ENCODE peak calls at places on chromosomes 7 and 10, in four cellular contexts. F, T, L and Y are unnamed samples. For H3K27me3 and H3K36me3, the result is how much of the 10 kb centered on the place peaks cover.

GRCh38 chr7:131312838-131313237 is 14.8 kb upstream of the MKLN1 start:
- DNase-seq in L (no peak), T (no peak), F (no peak), Y (no peak)

GRCh38 chr7:2810682-2811471 is 33.2 kb downstream of the GNA12 start:
- DNase-seq in F (no peak), L (no peak), T (no peak), Y (no peak)

GRCh38 chr10:131885391-131886165 is 15.2 kb upstream of the PPP2R2D start:
- DNase-seq in T (no peak), L (peak), F (peak), Y (peak)

GRCh38 chr7:107953924-107954303 is 49.0 kb downstream of the LAMB1 start:
- DNase-seq in T (peak), L (no peak), F (no peak), Y (no peak)

GRCh38 chr7:77351539-77352004 is 64.6 kb downstream of the GSAP start:
- DNase-seq in T (peak), F (peak), L (no peak), Y (no peak)

GRCh38 chr7:102296179-102296438 is 9.4 kb downstream of the SH2B2 start:
- DNase-seq in F (no peak), T (no peak), L (no peak), Y (no peak)

GRCh38 chr7:139650429-139651100 is 127.1 kb downstream of the CLEC2L start:
- DNase-seq in L (no peak), F (no peak), T (no peak), Y (no peak)

GRCh38 chr10:132974249-132974796 is 32.0 kb upstream of the CFAP46 start:
- DNase-seq in L (no peak), T (no peak), F (no peak), Y (peak)

GRCh38 chr10:67665491-67665890 is 30.5 kb downstream of the CTNNA3 start:
- DNase-seq in F (no peak), T (no peak), L (no peak), Y (peak)

GRCh38 chr10:133039823-133040704 is 47.7 kb upstream of the ADGRA1 start:
- DNase-seq in F (no peak), T (no peak), L (peak), Y (no peak)

GRCh38 chr7:6165075-6165474 is 107.3 kb downstream of the CYTH3 start:
- DNase-seq in T (no peak), F (no peak), L (no peak), Y (no peak)

GRCh38 chr10:131448883-131449282 is 137.4 kb upstream of the TCERG1L start:
- DNase-seq in L (no peak), F (no peak), T (no peak), Y (no peak)

GRCh38 chr7:51602321-51602720 is 285.7 kb upstream of the COBL start:
- DNase-seq in L (no peak), T (peak), F (no peak), Y (no peak)

GRCh38 chr10:57897611-57898010 is 370.1 kb downstream of the IPMK start:
- DNase-seq in L (no peak), F (no peak), T (no peak), Y (no peak)
- H3K27me3 ChIP-seq in L (under half), F (under half), T (under half), Y (under half)

DNA sequence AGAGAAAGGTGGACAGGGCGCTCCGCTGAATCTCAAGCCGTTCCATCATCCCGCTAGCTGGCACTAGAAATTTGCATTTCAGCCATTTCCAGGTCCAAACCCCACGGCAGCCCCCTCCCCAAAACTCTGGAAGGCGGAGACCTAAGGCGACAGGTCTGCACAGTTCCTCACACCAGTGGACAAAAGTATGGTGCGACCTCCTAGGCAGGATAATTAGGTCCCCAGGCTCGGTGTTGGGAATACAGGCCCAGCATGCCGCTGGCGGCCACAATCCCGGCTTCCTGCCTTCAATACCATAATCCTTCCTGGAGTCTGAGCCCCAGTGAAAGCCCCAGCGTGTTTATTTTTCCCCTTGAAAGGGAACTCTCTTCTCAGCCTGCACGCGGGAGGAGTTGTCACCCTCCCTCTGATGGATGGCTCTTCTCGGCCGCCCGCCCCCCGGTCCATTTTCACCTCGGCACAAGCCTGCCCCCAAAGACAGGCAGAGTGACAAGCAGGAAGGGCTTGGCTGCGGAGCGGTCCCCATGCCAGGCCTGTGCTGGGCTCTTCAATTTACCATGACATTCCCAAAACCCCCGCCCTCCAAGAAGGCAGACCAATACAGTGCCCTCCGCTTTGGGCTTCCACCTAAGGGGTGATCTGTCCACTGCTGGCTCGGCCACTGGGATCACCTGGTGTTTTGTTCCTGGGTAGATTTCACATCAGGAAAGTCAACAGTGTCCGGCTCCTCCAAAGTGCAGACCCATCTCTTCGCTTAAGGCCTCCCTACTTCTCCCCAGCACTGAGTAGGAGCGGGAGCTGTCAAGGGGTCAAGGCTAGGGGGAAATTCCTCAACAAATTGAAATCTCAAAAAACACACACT is 2.2 kb downstream of the FGFR2 start:
- DNase-seq in F (no peak), T (no peak), L (peak), Y (peak)
- H3K4me3 ChIP-seq in F (no peak), T (peak), L (peak), Y (peak)

DNA sequence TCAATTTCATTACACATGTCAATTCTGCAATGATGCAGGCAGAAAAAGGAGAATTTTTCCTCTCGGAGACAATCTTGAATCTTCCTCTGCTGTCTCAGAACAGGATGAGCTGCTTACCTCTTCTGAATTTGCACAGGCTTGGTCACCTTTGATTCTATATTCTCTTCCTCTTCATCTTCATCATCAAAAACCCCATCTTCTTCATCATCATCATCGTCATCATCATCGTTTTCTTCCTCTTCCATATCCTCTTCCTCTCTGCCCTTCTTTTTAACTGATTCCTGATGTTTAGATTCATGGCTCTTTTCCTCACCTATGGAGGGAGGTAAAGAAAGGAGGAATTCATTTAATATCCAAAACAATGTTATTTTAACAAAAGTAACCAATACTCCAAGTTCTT is 8.0 kb downstream of the RBM28 start:
- DNase-seq in T (no peak), L (no peak), F (no peak), Y (no peak)
- H3K36me3 ChIP-seq in T (half or more), L (half or more), F (half or more), Y (under half)

DNA sequence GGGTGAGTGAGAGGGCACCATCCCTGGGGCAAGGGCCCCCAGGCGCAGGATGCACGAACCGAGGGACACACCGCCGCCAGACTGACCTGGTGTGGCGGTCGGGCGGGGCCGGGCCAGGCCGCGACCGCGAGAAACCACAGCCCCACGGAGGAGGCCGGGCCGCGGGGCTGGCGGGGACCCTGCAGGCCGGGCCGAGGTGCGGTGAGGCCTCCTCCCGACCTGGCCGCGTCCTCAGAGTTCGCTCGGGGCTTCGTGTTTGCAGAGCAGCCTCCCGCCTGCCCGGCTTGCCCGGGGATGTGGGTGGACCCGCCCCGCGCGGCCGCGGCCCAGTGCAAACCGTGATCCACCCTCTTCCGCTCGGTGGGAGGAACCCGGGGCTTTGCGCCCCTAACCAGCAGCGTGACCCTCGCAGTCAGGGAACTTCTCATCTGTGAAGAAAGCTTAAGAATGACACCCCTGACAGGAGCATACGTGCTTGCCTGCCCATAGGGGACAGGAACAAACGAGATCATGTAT is 20.6 kb upstream of the HOXA13 start:
- DNase-seq in T (no peak), L (no peak), F (no peak), Y (peak)
- H3K27me3 ChIP-seq in T (under half), L (half or more), F (under half), Y (half or more)

DNA sequence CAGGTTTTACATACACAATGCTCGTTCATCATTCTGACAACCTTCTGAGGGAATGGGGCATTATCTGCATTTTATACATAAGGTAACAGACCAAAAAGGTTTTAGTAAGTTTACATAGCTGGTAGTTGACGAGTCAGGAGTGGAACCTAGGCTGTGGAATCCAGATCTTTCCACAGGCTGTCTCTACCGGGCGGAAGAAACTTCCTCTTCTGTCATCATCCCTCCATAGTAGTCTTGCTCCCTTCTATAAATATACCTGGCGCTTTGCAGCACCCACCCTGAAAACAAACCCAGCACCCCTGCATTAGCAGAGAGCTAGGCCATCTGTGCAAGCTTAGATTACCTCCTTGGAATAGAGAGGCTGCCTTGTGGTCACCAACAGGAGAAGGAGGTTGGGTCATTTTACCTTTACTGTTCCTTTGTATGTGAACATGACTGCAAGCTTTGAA is 1.3 kb downstream of the TSPAN13 start:
- DNase-seq in F (no peak), T (no peak), L (peak), Y (no peak)
- H3K4me3 ChIP-seq in F (no peak), T (peak), L (peak), Y (peak)

DNA sequence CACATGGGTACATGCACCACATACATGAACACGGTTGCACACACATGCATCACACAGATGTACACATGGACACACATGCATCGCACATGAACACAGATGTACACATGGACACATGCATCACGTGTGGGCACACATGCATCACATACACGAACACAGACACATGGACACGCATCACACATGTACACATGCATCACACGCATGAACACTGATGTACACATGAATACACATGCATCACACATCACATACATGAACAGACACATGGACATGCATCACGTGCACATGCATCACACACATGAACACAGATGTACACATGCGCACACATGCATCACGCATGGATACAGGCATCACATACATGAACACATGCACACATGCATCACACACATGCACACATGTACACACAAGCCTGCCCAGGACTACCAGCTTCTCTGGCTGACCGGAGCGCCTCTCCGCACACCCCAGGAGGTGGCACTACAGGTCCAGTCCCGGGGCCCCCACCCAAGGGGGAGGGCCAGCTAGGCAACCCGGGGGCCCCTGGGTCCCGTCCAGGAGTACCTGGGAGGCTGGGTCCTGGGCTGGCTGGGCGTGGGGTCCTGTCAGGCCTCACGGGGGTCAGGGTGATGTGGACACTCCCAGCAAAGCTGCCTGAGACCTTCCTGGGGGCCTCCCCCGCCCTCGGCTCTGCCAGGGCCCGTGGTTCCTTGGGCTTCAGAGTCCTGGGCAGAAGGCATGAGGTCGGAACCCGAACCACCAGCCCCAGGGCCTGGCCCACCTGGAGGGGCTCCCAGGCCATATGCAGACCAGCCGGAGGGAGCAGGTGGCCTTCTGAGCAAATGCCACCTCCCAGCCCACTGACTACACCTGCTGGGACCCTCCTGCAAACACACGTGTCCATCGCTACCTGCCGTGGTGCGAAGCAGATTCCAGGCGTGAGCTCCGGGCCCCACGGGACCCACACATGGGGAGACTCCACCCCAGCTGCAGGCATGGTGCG is 19.6 kb downstream of the MICALL2 start:
- DNase-seq in L (no peak), F (no peak), T (no peak), Y (no peak)
- H3K36me3 ChIP-seq in L (under half), F (under half), T (under half), Y (under half)